ENCODE peak calls at places on chromosomes 13 and 19, in eight cellular contexts. One of them, this sample, is unnamed.

GRCh38 chr19:18172331-18173053 is 1.1 kb upstream of the IFI30 start:
- DNase-seq in A549: no peak
- DNase-seq in uterus: no peak
- DNase-seq in vagina: no peak
- DNase-seq in Peyer's patch: no peak
- DNase-seq in IMR-90: no peak
- DNase-seq in K562: no peak
- DNase-seq in ovary: no peak
- DNase-seq in this sample: no peak

GRCh38 chr13:98169331-98169730 is 7.7 kb downstream of the RNF113B start:
- DNase-seq in uterus: no peak
- DNase-seq in A549: no peak
- DNase-seq in Peyer's patch: no peak
- DNase-seq in K562: no peak
- DNase-seq in vagina: no peak
- DNase-seq in IMR-90: no peak
- DNase-seq in ovary: no peak
- DNase-seq in this sample: no peak

GRCh38 chr19:49912965-49913685 is 15.9 kb upstream of the ATF5 start:
- DNase-seq in IMR-90: peak
- DNase-seq in K562: peak
- DNase-seq in uterus: no peak
- DNase-seq in Peyer's patch: no peak
- DNase-seq in vagina: no peak
- DNase-seq in ovary: peak
- DNase-seq in A549: no peak
- DNase-seq in this sample: no peak

GRCh38 chr19:35079826-35080225 is 35.8 kb upstream of the FXYD3 start:
- DNase-seq in A549: no peak
- DNase-seq in ovary: no peak
- DNase-seq in uterus: no peak
- DNase-seq in K562: no peak
- DNase-seq in Peyer's patch: no peak
- DNase-seq in vagina: no peak
- DNase-seq in IMR-90: no peak
- DNase-seq in this sample: no peak

GRCh38 chr19:10695401-10696398 is 5.5 kb upstream of the QTRT1 start:
- DNase-seq in vagina: no peak
- DNase-seq in ovary: peak
- DNase-seq in Peyer's patch: peak
- DNase-seq in IMR-90: peak
- DNase-seq in uterus: peak
- DNase-seq in K562: peak
- DNase-seq in A549: peak
- DNase-seq in this sample: peak

GRCh38 chr13:99662678-99663077 is 161.4 kb downstream of the TM9SF2 start:
- DNase-seq in Peyer's patch: no peak
- DNase-seq in uterus: no peak
- DNase-seq in ovary: no peak
- DNase-seq in IMR-90: no peak
- DNase-seq in vagina: no peak
- DNase-seq in K562: no peak
- DNase-seq in A549: no peak
- DNase-seq in this sample: peak

GRCh38 chr19:33784432-33784831 is 12.2 kb upstream of the KCTD15 start:
- DNase-seq in A549: no peak
- DNase-seq in Peyer's patch: no peak
- DNase-seq in IMR-90: peak
- DNase-seq in vagina: no peak
- DNase-seq in ovary: no peak
- DNase-seq in K562: no peak
- DNase-seq in uterus: no peak
- DNase-seq in this sample: no peak

GRCh38 chr19:892243-892996 is 567 bp downstream of the MED16 start:
- DNase-seq in A549: no peak
- DNase-seq in IMR-90: no peak
- DNase-seq in uterus: no peak
- DNase-seq in vagina: no peak
- DNase-seq in Peyer's patch: no peak
- DNase-seq in ovary: peak
- DNase-seq in K562: no peak
- DNase-seq in this sample: no peak

GRCh38 chr13:101399365-101399764 is 16.9 kb downstream of the NALCN start:
- DNase-seq in IMR-90: peak
- DNase-seq in K562: no peak
- DNase-seq in Peyer's patch: no peak
- DNase-seq in A549: no peak
- DNase-seq in uterus: no peak
- DNase-seq in ovary: no peak
- DNase-seq in vagina: no peak
- DNase-seq in this sample: peak

GRCh38 chr19:17184381-17184841 is 30.7 kb upstream of the USE1 start:
- DNase-seq in Peyer's patch: peak
- DNase-seq in uterus: no peak
- DNase-seq in ovary: no peak
- DNase-seq in K562: no peak
- DNase-seq in IMR-90: peak
- DNase-seq in vagina: no peak
- DNase-seq in A549: no peak
- DNase-seq in this sample: no peak

GRCh38 chr13:109790951-109791605 is 4.7 kb upstream of the IRS2 start:
- DNase-seq in uterus: no peak
- DNase-seq in Peyer's patch: no peak
- DNase-seq in A549: no peak
- DNase-seq in K562: peak
- DNase-seq in IMR-90: peak
- DNase-seq in ovary: no peak
- DNase-seq in vagina: no peak
- DNase-seq in this sample: peak

DNA sequence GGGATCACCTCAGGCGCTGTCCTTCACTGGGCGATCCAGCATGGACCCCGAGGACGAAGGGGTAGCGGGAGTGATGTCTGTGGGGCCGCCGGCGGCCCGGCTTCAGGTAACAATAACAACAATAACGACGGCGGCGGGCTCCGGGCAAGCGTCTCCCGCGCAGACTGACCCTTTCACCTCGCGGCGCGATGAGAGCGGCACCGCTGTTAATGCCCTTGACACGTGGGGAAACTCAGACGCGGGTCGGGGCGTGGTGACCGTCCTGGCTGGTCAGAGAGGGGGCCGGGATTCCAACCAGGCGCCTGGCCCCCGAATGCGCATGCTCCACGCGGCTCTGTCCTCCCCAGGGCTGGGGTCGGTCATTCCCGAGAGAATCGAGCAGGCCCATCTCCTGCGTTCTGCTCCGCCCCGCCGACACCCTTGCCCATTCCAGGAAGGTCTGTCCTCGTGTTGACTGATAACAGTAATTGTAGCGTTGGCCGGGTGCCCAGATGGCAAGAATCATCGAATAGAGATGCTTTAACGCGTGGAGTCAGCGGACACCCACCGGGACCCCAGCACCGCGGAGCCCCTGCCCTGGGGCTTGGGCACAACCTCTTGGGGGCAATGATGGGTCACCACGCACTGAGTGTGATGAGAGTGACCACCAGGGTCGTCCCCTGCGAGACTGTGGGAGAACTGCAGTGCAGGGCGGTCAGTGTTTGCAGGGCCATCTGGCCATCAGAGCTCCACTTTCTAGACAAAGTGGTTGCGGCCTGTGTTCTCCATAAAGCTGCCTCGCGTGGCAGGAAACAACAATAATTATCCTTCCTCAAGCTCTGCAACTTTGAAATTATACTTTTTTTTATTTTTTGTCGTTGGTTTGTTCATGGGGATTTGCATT is 528 bp downstream of the ZNF8 start:
- DNase-seq in IMR-90: peak
- DNase-seq in Peyer's patch: peak
- DNase-seq in A549: peak
- DNase-seq in vagina: no peak
- DNase-seq in K562: peak
- DNase-seq in uterus: peak
- DNase-seq in ovary: peak
- DNase-seq in this sample: peak
- TF ChIP-seq CTCF in IMR-90: no peak
- TF ChIP-seq CTCF in Peyer's patch: no peak
- TF ChIP-seq CTCF in A549: no peak
- TF ChIP-seq CTCF in vagina: no peak
- TF ChIP-seq CTCF in K562: no peak
- TF ChIP-seq CTCF in uterus: no peak
- TF ChIP-seq CTCF in ovary: no peak
- TF ChIP-seq CTCF in this sample: no peak

DNA sequence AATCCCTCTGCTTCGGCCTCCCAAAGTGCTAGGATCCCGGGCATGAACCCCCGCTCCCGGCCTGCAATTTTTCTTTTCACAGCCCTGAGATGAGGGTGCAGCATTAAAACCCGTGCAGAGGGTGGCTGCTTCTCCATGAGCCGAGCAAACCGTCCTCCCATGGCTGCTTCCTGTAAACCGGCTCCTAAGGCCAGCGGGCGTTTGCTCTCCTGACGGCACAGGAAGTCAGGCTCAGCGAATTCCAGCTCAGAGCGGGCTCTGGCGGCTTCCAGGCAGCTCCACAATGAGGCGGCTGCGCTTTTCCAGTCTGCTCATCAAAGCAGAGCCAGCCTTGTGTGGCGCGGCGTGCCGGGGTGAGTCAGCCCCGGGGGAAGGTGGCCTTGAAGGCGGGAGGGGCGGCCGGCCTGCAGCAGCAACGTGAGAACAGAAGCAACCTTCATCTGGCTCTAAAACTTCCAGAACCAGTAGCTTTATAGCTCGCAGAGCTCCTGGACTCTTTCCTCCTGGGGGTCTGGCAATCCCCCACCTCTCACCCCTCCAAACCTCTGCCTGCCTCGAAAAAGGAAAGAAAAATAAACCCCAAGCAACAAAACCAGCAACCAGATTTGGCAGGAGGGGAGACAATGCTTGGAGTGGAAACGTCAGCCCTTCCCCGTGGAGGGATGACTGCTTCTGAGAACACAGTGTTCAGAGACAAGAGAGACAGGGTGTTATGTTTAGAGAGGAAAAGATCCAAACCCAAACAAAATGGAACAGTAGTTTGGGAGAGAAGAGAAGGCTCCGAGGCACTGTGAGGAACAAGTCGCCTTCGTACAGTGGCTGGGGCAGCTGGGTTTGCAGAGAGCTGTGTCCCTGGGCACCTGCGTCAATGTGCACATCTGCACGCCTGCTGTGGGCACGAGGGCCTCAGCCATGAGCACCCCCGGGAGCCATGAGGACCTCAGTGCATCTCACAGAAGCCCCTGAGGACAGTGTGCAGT is 67.8 kb downstream of the GADD45B start:
- DNase-seq in A549: peak
- DNase-seq in uterus: peak
- DNase-seq in IMR-90: peak
- DNase-seq in ovary: peak
- DNase-seq in vagina: peak
- DNase-seq in Peyer's patch: peak
- DNase-seq in K562: peak
- DNase-seq in this sample: peak
- TF ChIP-seq POLR2A in A549: no peak
- TF ChIP-seq POLR2A in uterus: peak
- TF ChIP-seq POLR2A in IMR-90: no peak
- TF ChIP-seq POLR2A in ovary: peak
- TF ChIP-seq POLR2A in vagina: no peak
- TF ChIP-seq POLR2A in Peyer's patch: no peak
- TF ChIP-seq POLR2A in K562: no peak
- TF ChIP-seq POLR2A in this sample: no peak

GRCh38 chr13:51621597-51621996 is 37.3 kb downstream of the WDFY2 start:
- DNase-seq in K562: no peak
- DNase-seq in Peyer's patch: no peak
- DNase-seq in IMR-90: no peak
- DNase-seq in ovary: no peak
- DNase-seq in A549: no peak
- DNase-seq in vagina: no peak
- DNase-seq in uterus: no peak
- DNase-seq in this sample: no peak

GRCh38 chr13:51623473-51623872 is 39.2 kb downstream of the WDFY2 start:
- DNase-seq in uterus: no peak
- DNase-seq in Peyer's patch: no peak
- DNase-seq in K562: no peak
- DNase-seq in vagina: no peak
- DNase-seq in A549: no peak
- DNase-seq in IMR-90: no peak
- DNase-seq in ovary: no peak
- DNase-seq in this sample: no peak

GRCh38 chr13:51619614-51620013 is 35.4 kb downstream of the WDFY2 start:
- DNase-seq in uterus: no peak
- DNase-seq in Peyer's patch: no peak
- DNase-seq in vagina: no peak
- DNase-seq in K562: no peak
- DNase-seq in ovary: no peak
- DNase-seq in IMR-90: peak
- DNase-seq in A549: no peak
- DNase-seq in this sample: no peak

GRCh38 chr13:51618626-51619025 is 34.4 kb downstream of the WDFY2 start:
- DNase-seq in uterus: no peak
- DNase-seq in IMR-90: no peak
- DNase-seq in Peyer's patch: no peak
- DNase-seq in A549: no peak
- DNase-seq in vagina: no peak
- DNase-seq in ovary: no peak
- DNase-seq in K562: no peak
- DNase-seq in this sample: no peak

GRCh38 chr13:51620165-51620983 is 36.1 kb downstream of the WDFY2 start:
- DNase-seq in A549: no peak
- DNase-seq in vagina: no peak
- DNase-seq in Peyer's patch: no peak
- DNase-seq in uterus: peak
- DNase-seq in K562: no peak
- DNase-seq in ovary: no peak
- DNase-seq in IMR-90: no peak
- DNase-seq in this sample: no peak
- H3K4me3 ChIP-seq in A549: no peak
- H3K4me3 ChIP-seq in vagina: no peak
- H3K4me3 ChIP-seq in Peyer's patch: no peak
- H3K4me3 ChIP-seq in uterus: no peak
- H3K4me3 ChIP-seq in K562: no peak
- H3K4me3 ChIP-seq in ovary: no peak
- H3K4me3 ChIP-seq in IMR-90: no peak
- H3K4me3 ChIP-seq in this sample: no peak

DNA sequence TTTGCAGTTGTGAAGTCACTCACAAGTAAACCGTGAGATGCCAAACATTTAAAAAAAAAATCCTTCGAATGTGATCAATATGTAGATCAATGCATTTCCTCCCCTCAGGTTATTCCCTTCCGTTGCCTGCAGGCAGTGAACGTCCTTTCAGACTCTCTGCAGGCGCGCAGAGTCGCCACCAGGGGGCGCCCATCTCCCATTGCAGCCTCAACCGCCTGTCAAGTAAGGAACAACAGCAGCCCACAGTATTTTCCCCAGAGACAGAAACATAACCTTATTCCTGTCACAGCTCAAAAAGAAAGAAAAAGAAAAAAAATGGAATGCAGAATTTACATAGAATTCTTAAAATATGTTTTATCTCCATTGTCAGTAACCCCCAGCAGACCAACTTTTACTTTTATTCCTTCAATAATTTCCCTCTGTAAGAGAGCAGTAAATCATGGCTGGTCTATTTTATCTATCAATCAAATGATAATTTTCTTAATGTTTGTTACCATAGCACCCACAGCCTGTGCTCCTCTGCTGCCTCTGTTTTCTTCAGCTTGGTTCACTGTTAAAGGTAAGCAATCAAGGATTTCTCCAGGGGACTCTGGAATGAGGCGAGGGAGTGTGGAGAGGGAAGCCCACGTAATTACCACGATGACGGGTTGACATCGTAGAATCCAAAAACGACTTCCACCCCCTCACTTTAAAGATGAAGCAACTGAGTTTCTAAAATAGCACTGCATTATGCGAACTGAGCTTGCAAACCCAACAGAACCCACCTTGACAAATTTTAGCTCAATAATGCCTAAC is 637.6 kb upstream of the ARGLU1 start:
- DNase-seq in K562: peak
- DNase-seq in vagina: no peak
- DNase-seq in A549: peak
- DNase-seq in ovary: no peak
- DNase-seq in IMR-90: peak
- DNase-seq in uterus: peak
- DNase-seq in Peyer's patch: no peak
- DNase-seq in this sample: no peak
- TF ChIP-seq CTCF in K562: peak
- TF ChIP-seq CTCF in vagina: peak
- TF ChIP-seq CTCF in A549: peak
- TF ChIP-seq CTCF in ovary: peak
- TF ChIP-seq CTCF in IMR-90: peak
- TF ChIP-seq CTCF in uterus: peak
- TF ChIP-seq CTCF in Peyer's patch: peak
- TF ChIP-seq CTCF in this sample: peak

This sample was measured in esophagus muscularis mucosa.